ENCODE peak calls at places on chromosome X, in five cellular contexts. G is effector memory CD8-positive, alpha-beta T cell; E is lung microvascular endothelial cell; X is AG08396; P is sciatic nerve. Y is an unnamed sample.

GRCh38 chrX:40154853-40155616 is 57.3 kb upstream of the BCOR start:
- DNase-seq in G (no peak), X (peak), E (peak), P (peak), Y (peak)

GRCh38 chrX:139720136-139720535 is 12.2 kb upstream of the MCF2 start:
- DNase-seq in X (peak), P (no peak), G (no peak), E (peak), Y (peak)

GRCh38 chrX:140500427-140500826 is 4.4 kb downstream of the SOX3 start:
- DNase-seq in E (no peak), P (no peak), G (no peak), X (no peak), Y (no peak)

GRCh38 chrX:72569786-72570185 is 2.9 kb downstream of the HDAC8 start:
- DNase-seq in P (no peak), X (peak), E (peak), G (no peak), Y (no peak)

GRCh38 chrX:112961981-112962380 is 121.3 kb upstream of the AMOT start:
- DNase-seq in X (no peak), G (no peak), P (no peak), E (no peak), Y (no peak)

GRCh38 chrX:96770315-96770714 is 85.7 kb downstream of the DIAPH2 start:
- DNase-seq in P (no peak), E (peak), G (no peak), X (peak), Y (peak)

GRCh38 chrX:43750248-43750676 is 94.2 kb downstream of the MAOA start:
- DNase-seq in E (peak), P (no peak), X (peak), G (peak), Y (peak)

GRCh38 chrX:39152106-39152649 is 350.9 kb downstream of the MID1IP1 start:
- DNase-seq in P (no peak), E (peak), X (peak), G (no peak), Y (peak)

GRCh38 chrX:107731831-107732502 is 43.6 kb downstream of the TSC22D3 start:
- DNase-seq in P (peak), E (peak), X (peak), G (no peak), Y (peak)

GRCh38 chrX:38452603-38453002 is 100.2 kb downstream of the OTC start:
- DNase-seq in G (no peak), P (no peak), E (no peak), X (no peak), Y (no peak)

GRCh38 chrX:124994404-124994803 is 325.3 kb upstream of the TEX13C start:
- DNase-seq in E (no peak), P (no peak), X (no peak), G (no peak), Y (no peak)

GRCh38 chrX:135536883-135537282 is 16.4 kb downstream of the INTS6L start:
- DNase-seq in P (no peak), X (no peak), E (no peak), G (no peak), Y (no peak)

GRCh38 chrX:74242484-74243138 is 61.4 kb upstream of the ZCCHC13 start:
- DNase-seq in P (no peak), X (no peak), G (no peak), E (peak), Y (no peak)

GRCh38 chrX:37867509-37868153 is 20.3 kb upstream of the DYNLT3 start:
- DNase-seq in E (peak), X (no peak), P (no peak), G (no peak), Y (no peak)

GRCh38 chrX:15146515-15146914 is 123.4 kb downstream of the ASB9 start:
- DNase-seq in E (peak), P (no peak), G (no peak), X (peak), Y (peak)

GRCh38 chrX:27336466-27337091 is 126.6 kb downstream of the PPP4R3C start:
- DNase-seq in X (peak), E (peak), P (peak), G (no peak), Y (peak)

GRCh38 chrX:154981116-154981411 is 41.5 kb downstream of the F8 start:
- DNase-seq in X (no peak), G (no peak), E (no peak), P (no peak), Y (no peak)

GRCh38 chrX:12984629-12985303 is 9.9 kb downstream of the TMSB4X start:
- DNase-seq in E (peak), P (no peak), G (no peak), X (peak), Y (no peak)

GRCh38 chrX:68834371-68835103 is 5.7 kb downstream of the EFNB1 start:
- DNase-seq in G (no peak), E (no peak), P (peak), X (no peak), Y (no peak)

GRCh38 chrX:129996120-129996519 is 13.7 kb downstream of the BCORL1 start:
- DNase-seq in G (no peak), E (no peak), P (no peak), X (peak), Y (peak)

GRCh38 chrX:40938418-40938817 is 146.8 kb upstream of the USP9X start:
- DNase-seq in X (no peak), G (no peak), E (peak), P (no peak), Y (no peak)

GRCh38 chrX:48460031-48460430 is 10.0 kb downstream of the SLC38A5 start:
- DNase-seq in X (no peak), E (no peak), G (no peak), P (no peak), Y (no peak)

GRCh38 chrX:30343206-30343605 is 34.0 kb upstream of the NR0B1 start:
- DNase-seq in E (no peak), X (no peak), P (no peak), G (no peak), Y (no peak)

GRCh38 chrX:152907084-152907651 is 9.3 kb downstream of the ZNF185 start:
- DNase-seq in E (no peak), X (peak), P (no peak), G (no peak), Y (no peak)

GRCh38 chrX:130055103-130055502 is 55.2 kb downstream of the ELF4 start:
- DNase-seq in G (no peak), P (no peak), E (no peak), X (peak), Y (peak)

Y was measured in hepatic stellate cell.